ENCODE peak calls at places on chromosomes 3 and 15, in four cellular contexts. Q is HS-5; M is HCT116; F is stimulated activated naive CD4-positive, alpha-beta T cell. C is an unnamed sample.
A peak's percentile ranks its signal among the peaks of the same experiment; 100 is the strongest.

GRCh38 chr3:71369733-71370391 is 213.7 kb downstream of the FOXP1 start:
- DNase-seq in M (no peak), F (no peak), Q (no peak), C (no peak)

GRCh38 chr3:93992211-93992610 is 12.3 kb downstream of the ARL13B start:
- DNase-seq in M (no peak), Q (no peak), F (no peak), C (no peak)

GRCh38 chr15:77455696-77456293 is 35.1 kb downstream of the HMG20A start:
- DNase-seq in F (no peak), Q (no peak), M (no peak), C (no peak)

GRCh38 chr15:56804908-56805307 is 71.6 kb upstream of the ZNF280D start:
- DNase-seq in F (no peak), M (no peak), Q (no peak), C (no peak)

GRCh38 chr3:50297384-50297775 is 1.8 kb downstream of the HYAL3 start:
- DNase-seq in M (no peak), F (no peak), Q (no peak), C (no peak)

GRCh38 chr15:93846148-93846547 is 385.2 kb upstream of the MCTP2 start:
- DNase-seq in M (no peak), Q (no peak), F (no peak), C (no peak)

GRCh38 chr3:6861331-6861988 is 545 bp downstream of the GRM7 start:
- DNase-seq in M (no peak), Q (no peak), F (no peak), C (no peak)

GRCh38 chr3:115470254-115470653 is 153.1 kb upstream of the GAP43 start:
- DNase-seq in F (no peak), M (no peak), Q (no peak), C (no peak)

GRCh38 chr15:70035719-70036077 is 62.0 kb downstream of the TLE3 start:
- DNase-seq in F (no peak), Q (no peak), M (no peak), C (no peak)

GRCh38 chr3:129120254-129121004 is 1.2 kb downstream of the RAB43 start:
- DNase-seq in M (peak; percentile 51), F (peak; percentile 95), Q (peak; percentile 87), C (peak; percentile 96)

GRCh38 chr3:60277376-60277800 is 973.9 kb downstream of the FHIT start:
- DNase-seq in F (no peak), Q (no peak), M (no peak), C (no peak)

GRCh38 chr3:79766474-79767193 is 1.2 kb downstream of the ROBO1 start:
- DNase-seq in M (no peak), F (no peak), Q (no peak), C (no peak)